ENCODE peak calls at places on chromosomes 13 and 19, in five cellular contexts. P is mesendoderm; Q is psoas muscle; R is CD4-positive, CD25-positive, alpha-beta regulatory T cell; E is IMR-90. G is an unnamed sample.

GRCh38 chr13:48515732-48516131 is 17.1 kb downstream of the RCBTB2 start:
- DNase-seq in P (no peak), Q (peak), R (no peak), E (no peak), G (no peak)

GRCh38 chr13:22773475-22773874 is 407.3 kb upstream of the SGCG start:
- DNase-seq in P (no peak), Q (no peak), R (no peak), E (no peak), G (no peak)

GRCh38 chr13:99311137-99311536 is 3.9 kb upstream of the GPR183 start:
- DNase-seq in P (peak), Q (no peak), R (no peak), E (peak), G (no peak)

GRCh38 chr13:50644081-50644871 is 199.2 kb downstream of the DLEU7 start:
- DNase-seq in P (no peak), Q (no peak), R (no peak), E (no peak), G (no peak)

GRCh38 chr19:47099576-47100050 is 14.0 kb downstream of the ZC3H4 start:
- DNase-seq in P (peak), Q (no peak), R (no peak), E (no peak), G (no peak)

GRCh38 chr19:14416743-14417214 is 2.4 kb downstream of the DDX39A start:
- DNase-seq in P (no peak), Q (no peak), R (no peak), E (no peak), G (no peak)

GRCh38 chr19:3873151-3873550 is 4.3 kb upstream of the ZFR2 start:
- DNase-seq in P (no peak), Q (no peak), R (no peak), E (no peak), G (no peak)

GRCh38 chr13:56332671-56333070 is 808.0 kb upstream of the PRR20A start:
- DNase-seq in P (no peak), Q (no peak), R (no peak), E (no peak), G (no peak)

GRCh38 chr19:29660835-29661234 is 4.4 kb upstream of the PLEKHF1 start:
- DNase-seq in P (no peak), Q (no peak), R (no peak), E (no peak), G (no peak)

GRCh38 chr13:27280009-27280646 is 9.5 kb downstream of the RASL11A start:
- DNase-seq in P (no peak), Q (no peak), R (no peak), E (no peak), G (no peak)

GRCh38 chr13:111217661-111218060 is 102.6 kb downstream of the ARHGEF7 start:
- DNase-seq in P (no peak), Q (no peak), R (no peak), E (no peak), G (no peak)

GRCh38 chr19:3780786-3781304 is 5.3 kb downstream of the MATK start:
- DNase-seq in P (no peak), Q (no peak), R (no peak), E (no peak), G (no peak)

GRCh38 chr19:543912-544608 is at the start of gene GZMM:
- DNase-seq in P (no peak), Q (no peak), R (peak), E (no peak), G (peak)

GRCh38 chr13:58620171-58620570 is 988.6 kb downstream of the PCDH17 start:
- DNase-seq in P (peak), Q (no peak), R (no peak), E (no peak), G (no peak)

GRCh38 chr19:13207237-13208130 is 57.3 kb downstream of the IER2 start:
- DNase-seq in P (no peak), Q (peak), R (no peak), E (no peak), G (peak)

GRCh38 chr19:44212865-44213346 is 574 bp downstream of the ZNF227 start:
- DNase-seq in P (peak), Q (no peak), R (no peak), E (peak), G (no peak)

GRCh38 chr13:98265669-98266551 is 88.8 kb upstream of the RNF113B start:
- DNase-seq in P (no peak), Q (no peak), R (no peak), E (peak), G (no peak)

GRCh38 chr19:15551183-15552004 is 43.1 kb downstream of the CYP4F22 start:
- DNase-seq in P (peak), Q (no peak), R (peak), E (no peak), G (peak)

GRCh38 chr19:11378319-11379189 is 4.1 kb downstream of the SWSAP1 start:
- DNase-seq in P (peak), Q (no peak), R (no peak), E (peak), G (no peak)

GRCh38 chr13:61110804-61111203 is 304.8 kb downstream of the PCDH20 start:
- DNase-seq in P (no peak), Q (no peak), R (no peak), E (no peak), G (no peak)

GRCh38 chr19:49956113-49956491 is 4.9 kb downstream of the SIGLEC11 start:
- DNase-seq in P (no peak), Q (no peak), R (no peak), E (no peak), G (no peak)

GRCh38 chr13:35500071-35500595 is 23.6 kb upstream of the MAB21L1 start:
- DNase-seq in P (no peak), Q (no peak), R (no peak), E (no peak), G (no peak)

GRCh38 chr13:63438951-63439350 is 2023.3 kb upstream of the PCDH20 start:
- DNase-seq in P (peak), Q (no peak), R (no peak), E (no peak), G (no peak)

GRCh38 chr13:29991343-29991742 is 140.9 kb upstream of the UBL3 start:
- DNase-seq in P (peak), Q (no peak), R (no peak), E (peak), G (no peak)

GRCh38 chr13:32316030-32316344 is 679 bp downstream of the BRCA2 start:
- DNase-seq in P (no peak), Q (no peak), R (no peak), E (no peak), G (no peak)

GRCh38 chr13:40381935-40382764 is 284.3 kb downstream of the FOXO1 start:
- DNase-seq in P (no peak), Q (no peak), R (no peak), E (no peak), G (no peak)

GRCh38 chr13:79475569-79475968 is 5.4 kb upstream of the NDFIP2 start:
- DNase-seq in P (no peak), Q (no peak), R (no peak), E (no peak), G (no peak)

GRCh38 chr13:37656247-37656940 is 57.8 kb upstream of the POSTN start:
- DNase-seq in P (peak), Q (no peak), R (no peak), E (peak), G (no peak)

GRCh38 chr19:18990128-18990708 is 43.1 kb downstream of the SUGP2 start:
- DNase-seq in P (no peak), Q (no peak), R (no peak), E (no peak), G (no peak)

GRCh38 chr13:114115191-114115671 is 17.2 kb downstream of the RASA3 start:
- DNase-seq in P (no peak), Q (peak), R (no peak), E (peak), G (no peak)

GRCh38 chr13:59459972-59460371 is 703.8 kb downstream of the DIAPH3 start:
- DNase-seq in P (peak), Q (no peak), R (no peak), E (peak), G (no peak)

GRCh38 chr19:45798995-45799517 is 6.4 kb upstream of the DMWD start:
- DNase-seq in P (peak), Q (peak), R (peak), E (peak), G (peak)

GRCh38 chr19:10189631-10190425 is 4.9 kb downstream of the DNMT1 start:
- DNase-seq in P (no peak), Q (no peak), R (no peak), E (peak), G (no peak)

GRCh38 chr19:44072543-44073401 is 813 bp downstream of the ZNF284 start:
- DNase-seq in P (no peak), Q (no peak), R (no peak), E (no peak), G (no peak)

GRCh38 chr19:2289714-2290435 is 7.9 kb upstream of the PEAK3 start:
- DNase-seq in P (no peak), Q (peak), R (peak), E (no peak), G (peak)

GRCh38 chr13:37090912-37091311 is 14.6 kb downstream of the CSNK1A1L start:
- DNase-seq in P (no peak), Q (no peak), R (no peak), E (no peak), G (no peak)

GRCh38 chr19:1780272-1780957 is 27.1 kb downstream of the ONECUT3 start:
- DNase-seq in P (peak), Q (no peak), R (no peak), E (peak), G (no peak)

GRCh38 chr19:55935206-55935605 is 3.1 kb upstream of the NLRP13 start:
- DNase-seq in P (no peak), Q (no peak), R (no peak), E (no peak), G (no peak)

GRCh38 chr13:110116072-110116487 is 190.9 kb downstream of the COL4A1 start:
- DNase-seq in P (peak), Q (peak), R (peak), E (peak), G (no peak)

GRCh38 chr19:38647966-38648788 is 728 bp downstream of the ACTN4 start:
- DNase-seq in P (no peak), Q (no peak), R (no peak), E (no peak), G (no peak)

GRCh38 chr19:38649305-38650179 is 2.1 kb downstream of the ACTN4 start:
- DNase-seq in P (no peak), Q (peak), R (no peak), E (no peak), G (no peak)

GRCh38 chr19:38650911-38651584 is 3.6 kb downstream of the ACTN4 start:
- DNase-seq in P (no peak), Q (no peak), R (no peak), E (peak), G (no peak)

GRCh38 chr19:38648789-38649304 is 1.4 kb downstream of the ACTN4 start:
- DNase-seq in P (no peak), Q (no peak), R (no peak), E (no peak), G (no peak)

DNA sequence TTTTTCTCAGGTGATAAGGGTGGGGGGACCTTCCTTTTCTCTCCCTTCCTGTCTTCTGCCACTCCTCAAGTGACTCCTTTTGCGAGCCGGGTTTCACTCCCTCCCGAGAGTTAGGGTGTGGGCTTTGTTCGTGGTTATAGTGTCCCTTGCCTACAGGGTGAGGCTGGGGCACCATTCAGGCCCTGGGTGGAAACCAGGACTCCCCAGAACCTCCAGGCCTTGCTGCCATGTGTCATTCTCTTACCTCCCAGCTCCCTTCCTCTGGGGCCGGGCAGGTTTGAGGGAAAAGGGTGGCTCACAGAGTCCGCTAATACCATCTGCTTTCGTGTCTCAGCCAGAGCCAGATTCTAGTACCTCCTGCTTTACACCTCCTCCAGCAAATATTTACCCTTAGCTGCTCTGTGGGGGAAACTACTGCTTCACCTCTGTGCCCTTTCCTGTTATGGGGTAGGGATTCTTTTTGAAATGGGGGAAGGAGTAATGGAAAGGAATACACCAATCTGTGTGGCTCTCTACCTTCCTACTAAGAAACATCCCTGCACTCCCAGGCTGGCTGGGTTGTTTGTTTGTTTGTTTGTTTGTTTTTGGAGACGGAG is 2.8 kb downstream of the ACTN4 start:
- DNase-seq in P (no peak), Q (no peak), R (no peak), E (no peak), G (no peak)
- H3K27ac ChIP-seq in P (peak), Q (peak), R (peak), E (peak), G (no peak)

GRCh38 chr19:35755550-35756371 is 1.1 kb downstream of the HSPB6 start:
- DNase-seq in P (no peak), Q (peak), R (peak), E (peak), G (peak)

GRCh38 chr19:35757231-35757748 is 461 bp upstream of the HSPB6 start:
- DNase-seq in P (peak), Q (peak), R (no peak), E (peak), G (no peak)

GRCh38 chr19:35757749-35758608 is at the start of gene PROSER3:
- DNase-seq in P (peak), Q (peak), R (peak), E (peak), G (peak)

GRCh38 chr19:35755160-35755549 is 1.7 kb downstream of the HSPB6 start:
- DNase-seq in P (no peak), Q (no peak), R (no peak), E (no peak), G (no peak)

DNA sequence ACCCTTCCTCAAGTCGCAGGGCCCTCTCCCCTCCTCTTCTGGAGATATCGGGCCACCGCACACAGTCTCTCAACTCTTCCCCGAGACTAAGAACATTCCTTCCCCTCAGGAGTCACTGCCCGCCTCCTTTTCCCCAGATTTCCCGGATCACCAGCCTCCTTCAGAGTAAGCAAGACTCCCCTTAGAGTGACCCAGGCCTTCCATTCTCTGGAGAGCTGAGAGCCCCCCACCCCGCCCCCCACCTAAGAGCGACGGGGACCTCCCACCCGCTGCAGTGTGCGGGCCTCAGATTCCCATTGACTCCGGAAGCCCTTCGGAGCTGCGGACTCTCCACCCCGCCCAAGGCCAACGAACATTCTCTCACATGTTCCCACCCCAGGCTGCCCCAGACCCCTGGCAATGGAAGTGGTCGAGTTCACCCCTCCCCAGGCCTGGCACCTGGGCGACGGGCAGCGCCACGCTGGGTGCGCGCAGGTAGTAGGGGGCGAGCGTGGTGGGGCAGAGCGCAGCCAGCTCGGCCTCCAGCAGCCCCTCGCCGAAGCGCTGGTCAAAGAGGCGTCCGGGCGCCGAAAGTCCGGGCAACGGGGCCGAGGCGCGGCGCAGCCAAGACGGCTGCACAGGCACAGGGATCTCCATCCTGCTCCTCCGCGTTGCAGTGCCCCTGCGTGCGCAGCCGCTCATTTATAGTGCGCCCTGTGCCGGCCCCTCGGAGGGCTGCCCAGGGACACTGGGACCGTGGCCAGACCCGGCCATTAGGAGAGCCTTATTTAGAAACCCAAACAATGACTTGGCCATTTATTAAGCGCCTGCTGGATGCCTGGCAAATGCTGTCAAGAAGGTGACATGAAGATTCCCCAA is at the start of gene HSPB6:
- DNase-seq in P (peak), Q (peak), R (no peak), E (peak), G (no peak)
- H3K27ac ChIP-seq in P (peak), Q (peak), R (peak), E (peak), G (no peak)

DNA sequence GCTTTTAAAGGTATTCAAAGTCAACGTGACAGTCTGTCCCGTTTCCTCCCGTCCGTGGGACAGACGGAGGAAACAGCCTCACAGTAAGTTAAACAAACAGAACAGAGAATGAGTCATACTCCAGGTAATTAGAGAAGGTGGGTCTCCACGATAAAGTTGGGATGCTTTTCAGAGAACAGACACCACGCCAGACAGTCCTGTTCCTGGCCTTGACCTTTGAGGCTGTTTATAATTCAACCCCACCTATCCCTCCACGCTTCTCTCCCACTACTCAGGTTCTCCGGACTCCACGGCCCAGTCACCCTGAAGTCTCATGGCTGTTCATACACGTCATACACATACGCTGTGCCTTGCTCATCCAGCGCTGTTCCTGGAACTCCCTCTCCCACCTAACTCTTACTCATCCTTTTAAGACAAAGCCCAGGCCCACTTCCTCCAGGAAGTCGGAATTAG is 42.5 kb downstream of the ARHGEF18 start:
- DNase-seq in P (no peak), Q (no peak), R (no peak), E (peak), G (no peak)
- H3K27ac ChIP-seq in P (no peak), Q (no peak), R (no peak), E (no peak), G (no peak)

GRCh38 chr13:33537691-33538090 is 252.1 kb upstream of the STARD13 start:
- DNase-seq in P (no peak), Q (no peak), R (no peak), E (no peak), G (no peak)
- H3K27ac ChIP-seq in P (no peak), Q (no peak), R (no peak), E (peak), G (no peak)

GRCh38 chr13:95073826-95074345 is 227.4 kb downstream of the ABCC4 start:
- DNase-seq in P (peak), Q (no peak), R (no peak), E (no peak), G (no peak)
- H3K27ac ChIP-seq in P (no peak), Q (no peak), R (no peak), E (no peak), G (no peak)

DNA sequence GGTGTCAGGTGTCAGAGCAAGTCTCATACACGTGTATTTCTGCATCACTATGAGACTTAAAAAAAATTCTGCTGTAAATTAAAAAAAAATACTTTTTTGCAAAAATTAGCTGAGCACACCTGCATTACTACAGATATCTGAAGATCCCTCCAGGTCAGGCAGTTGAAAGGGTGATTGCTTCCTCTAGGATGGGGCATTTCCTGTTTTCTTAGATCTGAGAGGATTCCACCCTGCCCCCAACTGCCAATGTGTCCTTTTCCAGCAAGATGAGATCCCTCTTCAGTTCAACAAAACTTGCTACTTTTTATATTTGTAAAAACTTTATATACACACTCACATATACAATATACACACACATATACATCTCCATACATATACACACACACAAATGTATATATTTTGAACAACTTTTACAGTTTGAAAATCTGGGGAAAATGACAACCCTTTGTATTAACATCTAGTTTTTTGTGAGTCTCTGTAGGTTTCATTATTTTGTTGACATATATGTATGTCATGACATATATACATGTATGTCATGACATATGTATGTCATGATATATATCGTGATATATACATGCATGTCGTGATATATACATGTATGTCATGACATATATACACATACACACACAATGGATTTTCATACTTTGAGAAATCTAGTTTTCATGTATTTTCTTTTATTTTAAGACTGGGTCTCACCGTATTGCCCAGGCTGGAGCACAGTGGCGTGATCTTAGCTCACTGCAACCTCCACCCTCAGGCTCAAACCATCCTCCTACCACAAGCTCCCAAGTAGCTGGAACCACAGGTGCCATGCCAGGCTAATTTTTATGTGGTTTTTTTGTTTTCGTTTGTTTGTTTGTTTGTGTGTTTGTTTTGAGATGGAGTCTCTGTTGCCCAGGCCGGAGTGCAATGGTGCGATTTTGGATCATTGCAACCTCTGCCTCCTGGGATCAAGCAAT is 17.8 kb downstream of the ZNF813 start:
- DNase-seq in P (peak), Q (no peak), R (no peak), E (no peak), G (no peak)
- H3K27ac ChIP-seq in P (no peak), Q (no peak), R (no peak), E (no peak), G (no peak)